ENCODE peak calls at places on chromosomes 13 and 19, in seven cellular contexts. F, R, S, A, M, Y and C are unnamed samples.

GRCh38 chr19:18450934-18451836 is 13.3 kb upstream of the ISYNA1 start:
- DNase-seq in F (peak; percentile 97), R (peak; percentile 86), S (peak; percentile 97), A (peak; percentile 93), M (peak; percentile 89), Y (peak; percentile 88), C (no peak)

GRCh38 chr13:74129500-74130144 is 4.6 kb downstream of the KLF12 start:
- DNase-seq in F (no peak), R (no peak), S (no peak), A (no peak), M (no peak), Y (no peak), C (no peak)

GRCh38 chr19:15452111-15453047 is 2.6 kb upstream of the WIZ start:
- DNase-seq in F (peak; percentile 100), R (peak; percentile 99), S (peak; percentile 99), A (peak; percentile 90), M (peak; percentile 94), Y (peak; percentile 91), C (peak; percentile 54)

GRCh38 chr13:112661291-112661690 is 28.5 kb upstream of the ATP11A start:
- DNase-seq in F (no peak), R (no peak), S (no peak), A (no peak), M (no peak), Y (no peak), C (no peak)

GRCh38 chr19:3544742-3545668 is 6.0 kb downstream of the TEKTIP1 start:
- DNase-seq in F (peak; percentile 99), R (peak; percentile 90), S (peak; percentile 97), A (peak; percentile 82), M (peak; percentile 61), Y (peak; percentile 62), C (no peak)

GRCh38 chr19:34676697-34677385 is at the start of gene SCGB2B2:
- DNase-seq in F (peak; percentile 93), R (peak; percentile 67), S (no peak), A (peak; percentile 77), M (no peak), Y (no peak), C (no peak)

GRCh38 chr19:1901940-1902404 is 3.2 kb upstream of the ADAT3 start:
- DNase-seq in F (no peak), R (no peak), S (no peak), A (no peak), M (no peak), Y (peak; percentile 77), C (no peak)

GRCh38 chr13:41463823-41464602 is 6.7 kb downstream of the RGCC start:
- DNase-seq in F (peak; percentile 52), R (no peak), S (no peak), A (no peak), M (no peak), Y (no peak), C (no peak)

GRCh38 chr13:42832341-42833153 is 51.2 kb downstream of the FAM216B start:
- DNase-seq in F (peak; percentile 65), R (no peak), S (no peak), A (no peak), M (no peak), Y (peak; percentile 41), C (peak; percentile 80)

GRCh38 chr13:99280166-99280565 is 22.0 kb upstream of the GPR18 start:
- DNase-seq in F (peak; percentile 21), R (no peak), S (no peak), A (no peak), M (no peak), Y (peak; percentile 47), C (no peak)

GRCh38 chr13:66965146-66965545 is 265.0 kb downstream of the PCDH9 start:
- DNase-seq in F (no peak), R (no peak), S (no peak), A (no peak), M (no peak), Y (no peak), C (no peak)

GRCh38 chr19:56840452-56841193 is at the start of the genes PEG3 and ZIM2:
- DNase-seq in F (no peak), R (no peak), S (no peak), A (peak; percentile 81), M (peak; percentile 88), Y (peak; percentile 55), C (no peak)

GRCh38 chr13:83618966-83619365 is 263.3 kb downstream of the SLITRK1 start:
- DNase-seq in F (no peak), R (no peak), S (no peak), A (no peak), M (no peak), Y (no peak), C (no peak)

GRCh38 chr13:97068964-97069815 is 74.9 kb upstream of the OXGR1 start:
- DNase-seq in F (no peak), R (no peak), S (no peak), A (no peak), M (no peak), Y (no peak), C (no peak)

GRCh38 chr19:10093295-10094186 is 7.4 kb downstream of the SHFL start:
- DNase-seq in F (peak; percentile 68), R (no peak), S (peak; percentile 73), A (no peak), M (no peak), Y (no peak), C (no peak)

GRCh38 chr13:102846261-102847015 is 606 bp downstream of the ERCC5 start:
- DNase-seq in F (peak; percentile 22), R (peak; percentile 37), S (peak; percentile 53), A (peak; percentile 72), M (peak; percentile 21), Y (peak; percentile 52), C (no peak)

GRCh38 chr13:66673401-66673800 is 556.7 kb downstream of the PCDH9 start:
- DNase-seq in F (peak; percentile 48), R (no peak), S (no peak), A (no peak), M (no peak), Y (no peak), C (peak; percentile 68)

GRCh38 chr13:99468971-99469545 is 32.2 kb upstream of the TM9SF2 start:
- DNase-seq in F (no peak), R (no peak), S (peak; percentile 73), A (no peak), M (no peak), Y (no peak), C (no peak)

GRCh38 chr13:21897140-21897539 is 226.3 kb downstream of the FGF9 start:
- DNase-seq in F (no peak), R (peak; percentile 8), S (no peak), A (peak; percentile 53), M (no peak), Y (no peak), C (no peak)

GRCh38 chr13:21898461-21898860 is 227.6 kb downstream of the FGF9 start:
- DNase-seq in F (no peak), R (no peak), S (no peak), A (no peak), M (no peak), Y (no peak), C (no peak)

GRCh38 chr13:21894703-21895699 is 224.1 kb downstream of the FGF9 start:
- DNase-seq in F (no peak), R (peak; percentile 14), S (no peak), A (peak; percentile 28), M (no peak), Y (no peak), C (no peak)

GRCh38 chr13:21895769-21896168 is 224.9 kb downstream of the FGF9 start:
- DNase-seq in F (no peak), R (no peak), S (no peak), A (peak; percentile 21), M (no peak), Y (no peak), C (no peak)

DNA sequence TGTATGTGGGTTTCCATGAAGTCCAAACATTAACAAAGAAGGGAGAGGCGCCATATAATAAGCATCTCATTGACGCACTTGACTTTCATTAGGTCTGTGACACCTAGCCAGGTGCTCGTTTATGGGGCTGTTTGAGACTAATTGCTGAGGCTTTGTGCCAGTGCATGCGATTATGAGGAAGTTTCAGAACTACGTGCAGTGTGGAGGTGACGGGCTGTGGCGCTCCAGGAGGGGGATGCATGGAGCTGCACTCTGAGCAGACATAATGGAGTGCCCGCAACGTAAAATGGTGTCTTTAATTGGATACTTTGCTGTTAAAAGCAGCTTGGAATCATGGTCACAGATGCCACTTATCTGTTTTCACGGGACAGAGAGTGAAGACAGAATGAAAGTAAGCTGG is 223.2 kb downstream of the FGF9 start:
- DNase-seq in F (no peak), R (no peak), S (no peak), A (peak; percentile 38), M (no peak), Y (no peak), C (no peak)
- TF ChIP-seq CTCF in F (no peak), R (no peak), S (no peak), A (no peak), M (no peak), Y (no peak), C (no peak)

GRCh38 chr19:49359851-49360845 is 2.1 kb downstream of the TEAD2 start:
- DNase-seq in F (peak; percentile 83), R (no peak), S (peak; percentile 26), A (no peak), M (peak; percentile 27), Y (no peak), C (no peak)
- H3K27me3 ChIP-seq in F (no peaks in the 10 kb centered on the region), R (no peaks in the 10 kb centered on the region), S (no peaks in the 10 kb centered on the region), A (no peaks in the 10 kb centered on the region), M (no peaks in the 10 kb centered on the region), Y (no peaks in the 10 kb centered on the region), C (no peaks in the 10 kb centered on the region)

GRCh38 chr19:19552811-19553210 is 14.7 kb downstream of the CILP2 start:
- DNase-seq in F (peak; percentile 99), R (peak; percentile 84), S (peak; percentile 92), A (no peak), M (no peak), Y (no peak), C (no peak)
- TF ChIP-seq CTCF in F (peak; percentile 63), R (peak; percentile 74), S (peak; percentile 82), A (no peak), M (no peak), Y (no peak), C (peak; percentile 72)

DNA sequence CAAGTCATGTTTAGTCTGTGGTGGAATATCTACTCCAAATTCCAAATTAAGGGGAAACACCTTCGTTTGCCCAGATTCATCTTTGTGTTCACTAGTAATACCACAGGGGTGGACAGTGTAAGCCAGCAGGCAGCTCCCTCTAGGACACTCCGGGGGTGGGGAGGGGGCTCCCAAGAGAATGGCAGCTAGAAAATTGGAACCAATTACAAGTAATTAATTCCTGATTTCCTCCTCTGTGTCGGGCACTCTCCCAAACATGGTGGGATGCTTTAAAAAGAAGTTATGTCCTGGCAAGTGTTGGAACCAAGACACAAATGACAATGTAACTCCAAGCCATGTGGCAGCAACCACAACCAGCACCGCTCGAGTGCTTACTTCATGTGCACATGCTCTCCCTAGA is 5.9 kb downstream of the COL4A1 start:
- DNase-seq in F (no peak), R (no peak), S (no peak), A (peak; percentile 61), M (peak; percentile 25), Y (no peak), C (no peak)
- H3K27me3 ChIP-seq in F (no peaks in the 10 kb centered on the region), R (no peaks in the 10 kb centered on the region), S (no peaks in the 10 kb centered on the region), A (no peaks in the 10 kb centered on the region), M (no peaks in the 10 kb centered on the region), Y (no peaks in the 10 kb centered on the region), C (no peaks in the 10 kb centered on the region)

DNA sequence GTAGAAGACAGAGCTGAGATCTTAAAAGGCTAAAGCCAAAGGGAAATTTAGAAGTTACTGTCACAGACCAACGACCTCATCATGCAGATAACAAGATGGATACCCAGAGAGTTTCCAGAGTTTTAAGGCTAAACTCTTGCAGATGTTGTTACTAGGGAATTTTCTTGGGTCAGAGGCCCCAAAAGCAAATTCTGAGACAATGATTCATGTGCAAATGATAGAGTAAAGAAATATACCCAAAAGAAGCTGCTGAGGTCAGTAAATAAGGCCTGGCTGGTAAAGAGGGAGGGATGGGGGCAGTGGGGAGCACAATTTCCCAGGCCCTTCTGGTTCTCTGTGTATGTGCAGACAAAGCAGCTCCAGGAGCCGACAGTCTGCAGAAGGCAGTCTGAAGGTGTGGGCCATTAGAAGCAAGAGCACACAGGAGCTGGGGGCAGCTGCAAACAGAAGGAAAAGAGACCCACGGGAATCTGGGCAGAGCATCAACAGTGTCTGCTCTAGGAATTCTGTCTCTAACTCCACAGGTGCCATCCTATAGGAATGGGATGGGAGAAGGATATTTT is 330.8 kb downstream of the TBC1D4 start:
- DNase-seq in F (no peak), R (no peak), S (no peak), A (no peak), M (no peak), Y (no peak), C (no peak)
- TF ChIP-seq CTCF in F (no peak), R (no peak), S (no peak), A (no peak), M (no peak), Y (no peak), C (no peak)